ENCODE peak calls at places on chromosome 1, in seven cellular contexts. P is neural progenitor cell, L is cardiac muscle cell, Q is BE2C, B is fibroblast of lung, T is left ventricle myocardium inferior, S is uterus. J is an unnamed sample. For H3K4me1, the result is how much of the 10 kb centered on the place peaks cover.

GRCh38 chr1:152160553-152160952 is 1.5 kb upstream of the RPTN start:
- DNase-seq in P (no peak), L (no peak), Q (no peak), B (no peak), T (no peak), S (no peak), J (no peak)

GRCh38 chr1:89908993-89909436 is 85.9 kb upstream of the ZNF326 start:
- DNase-seq in P (no peak), L (peak), Q (no peak), B (peak), T (no peak), S (no peak), J (no peak)

GRCh38 chr1:30064547-30064946 is 658.8 kb downstream of the MATN1 start:
- DNase-seq in P (no peak), L (no peak), Q (no peak), B (no peak), T (no peak), S (no peak), J (no peak)

GRCh38 chr1:239287296-239287695 is 99.1 kb upstream of the CHRM3 start:
- DNase-seq in P (peak), L (no peak), Q (no peak), B (no peak), T (no peak), S (no peak), J (no peak)

GRCh38 chr1:224939844-224940425 is 10.5 kb downstream of the DNAH14 start:
- DNase-seq in P (no peak), L (no peak), Q (no peak), B (no peak), T (no peak), S (no peak), J (no peak)

GRCh38 chr1:21355956-21356355 is 65.7 kb upstream of the ECE1 start:
- DNase-seq in P (no peak), L (no peak), Q (no peak), B (no peak), T (no peak), S (no peak), J (no peak)

GRCh38 chr1:1093610-1093943 is 19.5 kb upstream of the RNF223 start:
- DNase-seq in P (no peak), L (no peak), Q (no peak), B (no peak), T (no peak), S (no peak), J (no peak)

GRCh38 chr1:246332078-246332477 is 175.0 kb downstream of the SMYD3 start:
- DNase-seq in P (no peak), L (peak), Q (no peak), B (no peak), T (no peak), S (no peak), J (no peak)

GRCh38 chr1:202163281-202164270 is 3.2 kb upstream of the PTPN7 start:
- DNase-seq in P (no peak), L (no peak), Q (no peak), B (no peak), T (no peak), S (no peak), J (no peak)

GRCh38 chr1:202164271-202165037 is 4.1 kb upstream of the PTPN7 start:
- DNase-seq in P (no peak), L (no peak), Q (no peak), B (no peak), T (no peak), S (no peak), J (no peak)

GRCh38 chr1:202162418-202163280 is 2.2 kb upstream of the PTPN7 start:
- DNase-seq in P (no peak), L (no peak), Q (no peak), B (no peak), T (no peak), S (no peak), J (no peak)

GRCh38 chr1:202165942-202166843 is 5.8 kb upstream of the PTPN7 start:
- DNase-seq in P (no peak), L (no peak), Q (no peak), B (peak), T (no peak), S (no peak), J (no peak)

GRCh38 chr1:202165267-202165941 is 5.0 kb upstream of the PTPN7 start:
- DNase-seq in P (no peak), L (no peak), Q (no peak), B (no peak), T (no peak), S (no peak), J (no peak)
- H3K4me1 ChIP-seq in P (under half), L (under half), Q (under half), B (under half), T (under half), S (under half), J (under half)

GRCh38 chr1:5859766-5860165 is 132.5 kb downstream of the NPHP4 start:
- DNase-seq in P (no peak), L (no peak), Q (no peak), B (no peak), T (no peak), S (no peak), J (no peak)

GRCh38 chr1:5860277-5860676 is 131.9 kb downstream of the NPHP4 start:
- DNase-seq in P (no peak), L (no peak), Q (no peak), B (no peak), T (no peak), S (no peak), J (no peak)

GRCh38 chr1:5864256-5864655 is 128.0 kb downstream of the NPHP4 start:
- DNase-seq in P (no peak), L (no peak), Q (no peak), B (no peak), T (no peak), S (no peak), J (no peak)

GRCh38 chr1:5863238-5863637 is 129.0 kb downstream of the NPHP4 start:
- DNase-seq in P (no peak), L (no peak), Q (no peak), B (no peak), T (no peak), S (no peak), J (no peak)

GRCh38 chr1:5862051-5862825 is 130.0 kb downstream of the NPHP4 start:
- DNase-seq in P (no peak), L (no peak), Q (no peak), B (no peak), T (no peak), S (no peak), J (no peak)
- H3K4me1 ChIP-seq in P (under half), L (under half), Q (under half), B (under half), T (under half), S (under half), J (under half)

GRCh38 chr1:50568782-50569181 is 145.5 kb upstream of the DMRTA2 start:
- DNase-seq in P (peak), L (no peak), Q (no peak), B (no peak), T (no peak), S (no peak), J (no peak)

GRCh38 chr1:50570064-50570463 is 146.8 kb upstream of the DMRTA2 start:
- DNase-seq in P (peak), L (no peak), Q (no peak), B (peak), T (no peak), S (no peak), J (peak)

GRCh38 chr1:50562106-50562505 is 138.9 kb upstream of the DMRTA2 start:
- DNase-seq in P (no peak), L (no peak), Q (no peak), B (no peak), T (no peak), S (no peak), J (no peak)

GRCh38 chr1:50564417-50564816 is 141.2 kb upstream of the DMRTA2 start:
- DNase-seq in P (no peak), L (no peak), Q (no peak), B (no peak), T (no peak), S (no peak), J (no peak)
- H3K4me1 ChIP-seq in P (half or more), L (under half), Q (under half), B (under half), T (under half), S (under half), J (under half)

GRCh38 chr1:156488566-156489165 is 11.9 kb downstream of the MEF2D start:
- DNase-seq in P (no peak), L (no peak), Q (no peak), B (no peak), T (no peak), S (no peak), J (no peak)

GRCh38 chr1:156489166-156489934 is 11.2 kb downstream of the MEF2D start:
- DNase-seq in P (peak), L (no peak), Q (peak), B (no peak), T (peak), S (no peak), J (peak)

GRCh38 chr1:156485984-156486383 is 14.6 kb downstream of the MEF2D start:
- DNase-seq in P (no peak), L (no peak), Q (no peak), B (no peak), T (no peak), S (no peak), J (no peak)

GRCh38 chr1:156486421-156487344 is 13.9 kb downstream of the MEF2D start:
- DNase-seq in P (peak), L (no peak), Q (no peak), B (no peak), T (no peak), S (no peak), J (no peak)

DNA sequence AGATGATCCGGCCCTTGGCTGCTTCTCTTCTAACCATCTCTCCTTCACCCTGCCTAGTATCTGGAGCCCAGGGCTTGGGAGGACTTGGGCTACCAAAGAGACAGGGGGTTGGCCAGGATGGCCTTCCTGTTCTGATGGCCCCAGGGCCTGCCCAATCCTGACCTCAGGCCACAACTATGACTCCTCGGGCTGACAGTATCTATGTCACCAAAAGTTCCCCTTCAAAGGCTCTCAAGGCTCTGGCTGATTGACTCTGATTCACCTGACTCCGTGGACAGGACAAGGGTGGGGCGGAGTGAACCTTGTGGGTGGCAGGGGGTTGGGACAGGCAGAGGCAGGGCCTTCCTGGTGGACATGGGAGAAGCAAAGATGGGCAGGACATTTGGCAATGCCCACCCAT is 12.7 kb downstream of the MEF2D start:
- DNase-seq in P (no peak), L (no peak), Q (no peak), B (no peak), T (no peak), S (no peak), J (no peak)
- H3K4me1 ChIP-seq in P (under half), L (half or more), Q (under half), B (under half), T (half or more), S (half or more), J (under half)

DNA sequence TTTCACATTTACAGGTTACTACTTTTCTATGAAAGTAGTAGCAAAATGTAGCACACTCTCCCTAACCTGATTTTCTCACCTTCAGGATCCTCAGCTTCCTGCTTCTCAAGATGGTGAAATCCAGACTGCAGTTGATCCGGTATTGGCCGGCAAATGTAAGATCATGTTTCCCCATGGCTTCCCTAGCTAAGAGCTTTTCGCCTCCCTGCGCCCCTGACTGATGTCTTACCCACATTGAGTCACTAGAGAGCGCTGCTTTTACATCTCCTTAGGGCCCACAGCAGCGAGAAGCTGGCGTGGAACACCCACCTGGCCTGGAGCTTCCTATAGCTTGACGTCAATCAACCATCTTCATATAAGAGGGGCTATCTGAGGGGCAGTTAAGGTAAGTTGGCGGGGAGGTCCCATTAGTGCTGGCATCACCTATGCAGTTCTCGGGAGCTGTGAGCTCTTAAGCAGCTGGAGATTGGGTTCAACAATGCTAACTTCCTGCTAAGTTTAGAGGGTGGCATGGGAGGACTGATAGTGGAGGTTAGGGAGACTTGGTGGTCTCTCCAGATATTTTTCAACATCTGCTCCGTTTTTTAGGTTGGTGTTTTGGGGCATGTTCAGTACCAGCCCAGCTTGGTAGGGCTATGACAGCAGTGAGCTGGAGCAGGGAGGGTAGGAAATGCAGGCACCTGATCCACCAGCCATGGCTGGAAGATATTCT is 5.5 kb downstream of the PTPN7 start:
- DNase-seq in P (peak), L (peak), Q (peak), B (peak), T (no peak), S (no peak), J (peak)
- H3K4me1 ChIP-seq in P (under half), L (under half), Q (under half), B (under half), T (under half), S (under half), J (under half)

GRCh38 chr1:58816072-58816746 is 32.4 kb upstream of the JUN start:
- DNase-seq in P (peak), L (peak), Q (peak), B (peak), T (peak), S (peak), J (peak)
- H3K4me1 ChIP-seq in P (under half), L (under half), Q (under half), B (under half), T (half or more), S (under half), J (under half)